ENCODE peak calls at places on chromosome 14, in seven cellular contexts. One of them, this sample, is unnamed.

GRCh38 chr14:101506211-101506920 is 54.9 kb upstream of the DIO3 start:
- DNase-seq in OCI-M1: no peak
- DNase-seq in heart right ventricle: no peak
- DNase-seq in BE2C: no peak
- DNase-seq in T-helper 17 cell: no peak
- DNase-seq in OCI-LY7: no peak
- DNase-seq in cardiac muscle cell: no peak
- DNase-seq in this sample: no peak

GRCh38 chr14:67411820-67412421 is at the start of gene PLEK2:
- DNase-seq in OCI-M1: no peak
- DNase-seq in heart right ventricle: peak
- DNase-seq in BE2C: peak
- DNase-seq in T-helper 17 cell: peak
- DNase-seq in OCI-LY7: no peak
- DNase-seq in cardiac muscle cell: no peak
- DNase-seq in this sample: peak

GRCh38 chr14:99134333-99135046 is 137.5 kb downstream of the BCL11B start:
- DNase-seq in OCI-M1: no peak
- DNase-seq in heart right ventricle: no peak
- DNase-seq in BE2C: no peak
- DNase-seq in T-helper 17 cell: no peak
- DNase-seq in OCI-LY7: no peak
- DNase-seq in cardiac muscle cell: no peak
- DNase-seq in this sample: peak

GRCh38 chr14:77097689-77098469 is at the start of gene CIPC:
- DNase-seq in OCI-M1: peak
- DNase-seq in heart right ventricle: peak
- DNase-seq in BE2C: peak
- DNase-seq in T-helper 17 cell: peak
- DNase-seq in OCI-LY7: peak
- DNase-seq in cardiac muscle cell: peak
- DNase-seq in this sample: peak

GRCh38 chr14:22047105-22047504 is 373.5 kb upstream of the OR4E1 start:
- DNase-seq in OCI-M1: peak
- DNase-seq in heart right ventricle: no peak
- DNase-seq in BE2C: no peak
- DNase-seq in T-helper 17 cell: no peak
- DNase-seq in OCI-LY7: peak
- DNase-seq in cardiac muscle cell: peak
- DNase-seq in this sample: no peak

GRCh38 chr14:63290741-63291286 is 27.9 kb downstream of the GPHB5 start:
- DNase-seq in OCI-M1: no peak
- DNase-seq in heart right ventricle: no peak
- DNase-seq in BE2C: no peak
- DNase-seq in T-helper 17 cell: no peak
- DNase-seq in OCI-LY7: no peak
- DNase-seq in cardiac muscle cell: no peak
- DNase-seq in this sample: no peak

GRCh38 chr14:71050227-71050823 is 143.1 kb downstream of the PCNX1 start:
- DNase-seq in OCI-M1: peak
- DNase-seq in heart right ventricle: no peak
- DNase-seq in BE2C: no peak
- DNase-seq in T-helper 17 cell: no peak
- DNase-seq in OCI-LY7: peak
- DNase-seq in cardiac muscle cell: no peak
- DNase-seq in this sample: no peak

GRCh38 chr14:59905193-59905592 is 14.8 kb upstream of the LRRC9 start:
- DNase-seq in OCI-M1: no peak
- DNase-seq in heart right ventricle: no peak
- DNase-seq in BE2C: no peak
- DNase-seq in T-helper 17 cell: no peak
- DNase-seq in OCI-LY7: no peak
- DNase-seq in cardiac muscle cell: no peak
- DNase-seq in this sample: no peak

GRCh38 chr14:101178184-101179072 is 274.9 kb upstream of the RTL1 start:
- DNase-seq in OCI-M1: no peak
- DNase-seq in heart right ventricle: no peak
- DNase-seq in BE2C: no peak
- DNase-seq in T-helper 17 cell: no peak
- DNase-seq in OCI-LY7: no peak
- DNase-seq in cardiac muscle cell: no peak
- DNase-seq in this sample: no peak

GRCh38 chr14:28412076-28412475 is 354.5 kb upstream of the FOXG1 start:
- DNase-seq in OCI-M1: no peak
- DNase-seq in heart right ventricle: no peak
- DNase-seq in BE2C: no peak
- DNase-seq in T-helper 17 cell: no peak
- DNase-seq in OCI-LY7: no peak
- DNase-seq in cardiac muscle cell: no peak
- DNase-seq in this sample: no peak

GRCh38 chr14:104985675-104986486 is at the start of gene CLBA1:
- DNase-seq in OCI-M1: peak
- DNase-seq in heart right ventricle: peak
- DNase-seq in BE2C: peak
- DNase-seq in T-helper 17 cell: peak
- DNase-seq in OCI-LY7: peak
- DNase-seq in cardiac muscle cell: peak
- DNase-seq in this sample: no peak

GRCh38 chr14:33534636-33535035 is 416.2 kb downstream of the EGLN3 start:
- DNase-seq in OCI-M1: no peak
- DNase-seq in heart right ventricle: no peak
- DNase-seq in BE2C: no peak
- DNase-seq in T-helper 17 cell: no peak
- DNase-seq in OCI-LY7: no peak
- DNase-seq in cardiac muscle cell: no peak
- DNase-seq in this sample: no peak

GRCh38 chr14:91694643-91695042 is 37.2 kb downstream of the CATSPERB start:
- DNase-seq in OCI-M1: no peak
- DNase-seq in heart right ventricle: no peak
- DNase-seq in BE2C: no peak
- DNase-seq in T-helper 17 cell: no peak
- DNase-seq in OCI-LY7: no peak
- DNase-seq in cardiac muscle cell: no peak
- DNase-seq in this sample: no peak

GRCh38 chr14:103385994-103386491 is 828 bp downstream of the MARK3 start:
- DNase-seq in OCI-M1: no peak
- DNase-seq in heart right ventricle: peak
- DNase-seq in BE2C: peak
- DNase-seq in T-helper 17 cell: no peak
- DNase-seq in OCI-LY7: peak
- DNase-seq in cardiac muscle cell: peak
- DNase-seq in this sample: no peak

GRCh38 chr14:95515080-95515489 is 1.4 kb downstream of the SYNE3 start:
- DNase-seq in OCI-M1: no peak
- DNase-seq in heart right ventricle: peak
- DNase-seq in BE2C: peak
- DNase-seq in T-helper 17 cell: no peak
- DNase-seq in OCI-LY7: no peak
- DNase-seq in cardiac muscle cell: no peak
- DNase-seq in this sample: no peak

GRCh38 chr14:96748371-96748770 is 48.8 kb upstream of the VRK1 start:
- DNase-seq in OCI-M1: no peak
- DNase-seq in heart right ventricle: no peak
- DNase-seq in BE2C: no peak
- DNase-seq in T-helper 17 cell: no peak
- DNase-seq in OCI-LY7: no peak
- DNase-seq in cardiac muscle cell: no peak
- DNase-seq in this sample: no peak

GRCh38 chr14:76872796-76873432 is 46.7 kb downstream of the LRRC74A start:
- DNase-seq in OCI-M1: peak
- DNase-seq in heart right ventricle: peak
- DNase-seq in BE2C: peak
- DNase-seq in T-helper 17 cell: peak
- DNase-seq in OCI-LY7: peak
- DNase-seq in cardiac muscle cell: peak
- DNase-seq in this sample: peak

GRCh38 chr14:103628221-103628683 is 759 bp upstream of the KLC1 start:
- DNase-seq in OCI-M1: peak
- DNase-seq in heart right ventricle: peak
- DNase-seq in BE2C: peak
- DNase-seq in T-helper 17 cell: no peak
- DNase-seq in OCI-LY7: peak
- DNase-seq in cardiac muscle cell: peak
- DNase-seq in this sample: peak

GRCh38 chr14:21352587-21352986 is 31.2 kb downstream of the SUPT16H start:
- DNase-seq in OCI-M1: peak
- DNase-seq in heart right ventricle: no peak
- DNase-seq in BE2C: no peak
- DNase-seq in T-helper 17 cell: no peak
- DNase-seq in OCI-LY7: peak
- DNase-seq in cardiac muscle cell: no peak
- DNase-seq in this sample: no peak

GRCh38 chr14:54776361-54777001 is 126.1 kb downstream of the GCH1 start:
- DNase-seq in OCI-M1: peak
- DNase-seq in heart right ventricle: peak
- DNase-seq in BE2C: peak
- DNase-seq in T-helper 17 cell: no peak
- DNase-seq in OCI-LY7: no peak
- DNase-seq in cardiac muscle cell: peak
- DNase-seq in this sample: no peak